ENCODE peak calls at places on chromosomes 2 and 18, in eight cellular contexts. S, K, D, G, E, B, F and Q are unnamed samples. For H3K4me1, the result is how much of the 10 kb centered on the place peaks cover.

GRCh38 chr18:44601447-44601846 is 79.2 kb upstream of the SETBP1 start:
- DNase-seq in S (no peak), K (no peak), D (no peak), G (no peak), E (no peak), B (no peak), F (no peak), Q (no peak)

GRCh38 chr2:135916232-135916631 is 40.0 kb upstream of the MCM6 start:
- DNase-seq in S (no peak), K (peak), D (no peak), G (peak), E (no peak), B (no peak), F (no peak), Q (no peak)

GRCh38 chr18:48009116-48009825 is 78.8 kb upstream of the SMAD2 start:
- DNase-seq in S (no peak), K (no peak), D (no peak), G (no peak), E (no peak), B (no peak), F (no peak), Q (no peak)

GRCh38 chr2:46632349-46632748 is 153.0 kb downstream of the TMEM247 start:
- DNase-seq in S (no peak), K (peak), D (no peak), G (no peak), E (no peak), B (peak), F (no peak), Q (no peak)

GRCh38 chr2:226673314-226673723 is 126.3 kb downstream of the IRS1 start:
- DNase-seq in S (peak), K (no peak), D (no peak), G (no peak), E (peak), B (no peak), F (no peak), Q (no peak)

GRCh38 chr2:10254373-10255188 is 48.1 kb upstream of the HPCAL1 start:
- DNase-seq in S (no peak), K (no peak), D (no peak), G (no peak), E (no peak), B (peak), F (no peak), Q (peak)

GRCh38 chr2:182435754-182436153 is 8.9 kb upstream of the PDE1A start:
- DNase-seq in S (no peak), K (no peak), D (no peak), G (no peak), E (no peak), B (no peak), F (no peak), Q (no peak)

GRCh38 chr2:143903172-143903856 is 616.6 kb downstream of the ZEB2 start:
- DNase-seq in S (no peak), K (no peak), D (no peak), G (no peak), E (no peak), B (no peak), F (no peak), Q (no peak)

GRCh38 chr2:127356531-127356930 is 31.2 kb downstream of the MAP3K2 start:
- DNase-seq in S (no peak), K (no peak), D (no peak), G (no peak), E (no peak), B (no peak), F (no peak), Q (no peak)

GRCh38 chr2:9558948-9559381 is 3.3 kb upstream of the ADAM17 start:
- DNase-seq in S (no peak), K (no peak), D (peak), G (no peak), E (no peak), B (no peak), F (no peak), Q (no peak)

GRCh38 chr2:233707979-233708644 is 4.6 kb upstream of the UGT1A5 start:
- DNase-seq in S (no peak), K (no peak), D (no peak), G (no peak), E (no peak), B (no peak), F (no peak), Q (no peak)

GRCh38 chr18:58362027-58362575 is 266.8 kb downstream of the ALPK2 start:
- DNase-seq in S (no peak), K (no peak), D (peak), G (no peak), E (no peak), B (no peak), F (no peak), Q (no peak)

GRCh38 chr2:73112913-73113633 is at the start of gene RAB11FIP5:
- DNase-seq in S (peak), K (peak), D (peak), G (peak), E (peak), B (peak), F (peak), Q (peak)
- H3K27ac ChIP-seq in S (peak), K (peak), D (peak), G (no peak), E (peak), B (peak), F (no peak), Q (peak)

DNA sequence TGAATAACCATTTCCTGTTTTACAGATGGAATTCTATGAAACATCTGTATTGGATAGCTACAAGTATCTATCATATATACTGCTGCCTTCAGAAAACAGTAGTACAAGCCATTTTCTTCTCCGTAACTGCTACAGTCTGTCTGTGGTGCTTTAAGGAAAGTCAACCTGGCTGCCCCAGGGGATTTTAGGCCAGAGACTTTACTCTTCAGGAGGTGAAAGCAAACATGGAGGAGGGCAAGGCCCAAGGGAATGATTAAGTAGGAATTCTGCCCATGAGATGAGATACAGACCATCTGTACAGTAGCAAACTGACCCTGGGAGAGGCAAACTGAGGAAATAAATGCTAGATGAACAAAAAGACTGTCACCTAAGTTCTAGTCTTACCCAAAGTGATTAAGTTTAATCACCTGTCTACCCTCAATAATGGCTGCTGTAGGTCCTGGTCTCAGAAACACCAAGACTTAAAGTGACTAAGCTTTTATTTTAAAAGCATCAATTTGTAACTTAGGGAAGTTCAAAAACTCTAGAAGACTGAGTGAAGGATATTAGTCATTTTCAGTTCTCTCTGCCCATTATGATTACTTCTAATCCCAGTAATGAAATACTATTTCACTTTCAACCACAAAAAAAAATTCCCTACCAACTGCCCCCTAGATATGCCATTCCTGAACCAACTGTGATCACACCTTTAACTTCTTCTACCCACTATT is 14.8 kb downstream of the MBD2 start:
- DNase-seq in S (no peak), K (no peak), D (no peak), G (no peak), E (no peak), B (no peak), F (no peak), Q (no peak)
- H3K4me1 ChIP-seq in S (under half), K (under half), D (under half), G (under half), E (under half), B (under half), F (under half), Q (under half)

GRCh38 chr2:70005752-70006446 is 44.5 kb upstream of the ASPRV1 start:
- DNase-seq in S (no peak), K (peak), D (no peak), G (no peak), E (no peak), B (peak), F (peak), Q (peak)
- H3K27ac ChIP-seq in S (no peak), K (peak), D (no peak), G (no peak), E (no peak), B (peak), F (no peak), Q (no peak)

DNA sequence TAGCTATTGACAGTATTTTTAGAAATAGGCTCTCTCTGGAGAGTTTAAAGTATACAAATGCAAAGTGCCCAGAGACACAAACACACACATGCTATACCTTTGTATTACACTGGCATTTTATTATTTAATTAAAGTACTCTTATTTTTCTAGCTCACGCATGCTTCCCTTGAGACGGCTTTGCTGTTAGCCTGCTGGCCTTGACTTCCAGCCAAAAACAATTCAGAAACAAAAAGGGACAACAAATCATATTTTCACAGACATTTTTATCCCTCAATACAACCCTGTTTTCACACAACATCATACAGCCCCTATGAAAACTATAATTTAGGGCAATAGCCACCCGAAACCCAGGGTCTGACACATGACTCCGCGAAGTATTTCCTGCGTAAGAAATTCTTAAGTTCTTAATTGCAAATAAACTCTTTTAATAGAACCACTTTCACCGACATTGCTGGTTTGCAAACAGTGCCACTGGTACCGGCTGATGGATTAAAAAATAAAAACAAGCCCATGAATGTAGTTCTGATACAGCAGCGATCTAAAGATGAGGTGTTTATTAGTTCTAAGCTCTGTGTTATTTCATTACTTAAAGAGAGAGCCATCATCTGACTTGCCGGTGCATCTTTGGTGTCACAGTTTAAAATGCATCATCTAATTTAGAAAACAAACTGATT is 185.1 kb downstream of the TCF4 start:
- DNase-seq in S (no peak), K (no peak), D (no peak), G (no peak), E (no peak), B (no peak), F (no peak), Q (no peak)
- H3K4me1 ChIP-seq in S (under half), K (half or more), D (under half), G (under half), E (half or more), B (under half), F (under half), Q (under half)

GRCh38 chr2:220228310-220229006 is 601.0 kb downstream of the SLC4A3 start:
- DNase-seq in S (no peak), K (no peak), D (no peak), G (no peak), E (no peak), B (no peak), F (no peak), Q (no peak)
- H3K27ac ChIP-seq in S (no peak), K (no peak), D (no peak), G (no peak), E (no peak), B (no peak), F (no peak), Q (no peak)

GRCh38 chr2:96888082-96889011 is 18.5 kb upstream of the SEMA4C start:
- DNase-seq in S (peak), K (no peak), D (no peak), G (no peak), E (no peak), B (no peak), F (no peak), Q (no peak)
- H3K4me1 ChIP-seq in S (under half), K (under half), D (under half), G (under half), E (half or more), B (half or more), F (under half), Q (under half)